ENCODE peak calls at places on chromosome 13, in nine cellular contexts. H, W, T, R, Y, J, M, G and S are unnamed samples.

GRCh38 chr13:29438772-29439171 is 156.7 kb downstream of the SLC7A1 start:
- DNase-seq in H (no peak), W (no peak), T (no peak), R (no peak), Y (no peak), J (peak; percentile 41), M (no peak), G (no peak), S (no peak)

GRCh38 chr13:44013666-44014291 is 134.1 kb downstream of the LACC1 start:
- DNase-seq in H (no peak), W (no peak), T (no peak), R (peak; percentile 71), Y (no peak), J (peak; percentile 45), M (no peak), G (no peak), S (peak; percentile 23)

GRCh38 chr13:83085186-83085900 is 796.9 kb downstream of the SLITRK1 start:
- DNase-seq in H (no peak), W (no peak), T (no peak), R (no peak), Y (no peak), J (peak; percentile 45), M (no peak), G (no peak), S (no peak)

GRCh38 chr13:98060282-98060681 is 82.6 kb upstream of the FARP1 start:
- DNase-seq in H (no peak), W (no peak), T (no peak), R (no peak), Y (no peak), J (no peak), M (no peak), G (no peak), S (no peak)

GRCh38 chr13:40920826-40921225 is 98.3 kb downstream of the ELF1 start:
- DNase-seq in H (no peak), W (no peak), T (no peak), R (no peak), Y (no peak), J (peak; percentile 23), M (no peak), G (no peak), S (no peak)

GRCh38 chr13:21608961-21609360 is 5.0 kb upstream of the MICU2 start:
- DNase-seq in H (no peak), W (no peak), T (no peak), R (no peak), Y (no peak), J (no peak), M (no peak), G (no peak), S (no peak)

GRCh38 chr13:45786293-45786920 is 65.1 kb downstream of the SIAH3 start:
- DNase-seq in H (no peak), W (peak; percentile 20), T (no peak), R (no peak), Y (no peak), J (no peak), M (no peak), G (no peak), S (no peak)

GRCh38 chr13:113732176-113732960 is 26.7 kb upstream of the TMEM255B start:
- DNase-seq in H (no peak), W (no peak), T (no peak), R (peak; percentile 31), Y (no peak), J (no peak), M (no peak), G (no peak), S (no peak)

GRCh38 chr13:83057119-83057518 is 825.2 kb downstream of the SLITRK1 start:
- DNase-seq in H (no peak), W (no peak), T (no peak), R (no peak), Y (no peak), J (no peak), M (no peak), G (no peak), S (no peak)